ENCODE peak calls at places on chromosomes 11 and 22, in nine cellular contexts. L is A549, B is transverse colon, I is HCT116, U is testis, T is body of pancreas, Z is sigmoid colon, A is heart left ventricle, J is esophagus squamous epithelium. Y is an unnamed sample.

GRCh38 chr11:17564687-17565042 is 17.6 kb downstream of the OTOG start:
- DNase-seq in I (no peak), B (no peak), L (no peak), Z (no peak), T (no peak), U (no peak), A (no peak), J (no peak), Y (no peak)

GRCh38 chr11:122523841-122524531 is 131.5 kb upstream of the UBASH3B start:
- DNase-seq in U (no peak), L (no peak), Z (no peak), I (no peak), A (peak), B (no peak), T (peak), J (no peak), Y (no peak)

GRCh38 chr22:38953577-38954413 is 3.6 kb upstream of the APOBEC3A start:
- DNase-seq in B (peak), T (peak), I (no peak), L (peak), A (no peak), J (no peak), U (no peak), Z (peak), Y (no peak)

GRCh38 chr11:64792482-64792881 is 10.5 kb downstream of the MAP4K2 start:
- DNase-seq in I (no peak), T (no peak), B (no peak), U (no peak), L (no peak), Z (no peak), J (no peak), A (no peak), Y (no peak)

GRCh38 chr11:125168875-125169537 is 4.5 kb downstream of the PKNOX2 start:
- DNase-seq in L (no peak), A (no peak), I (no peak), T (peak), B (no peak), Z (no peak), U (no peak), J (no peak), Y (peak)

GRCh38 chr11:128419012-128419767 is 168.2 kb downstream of the ETS1 start:
- DNase-seq in T (no peak), Z (no peak), I (no peak), J (no peak), L (no peak), U (no peak), B (no peak), A (no peak), Y (no peak)

GRCh38 chr22:17430298-17430900 is 61.1 kb downstream of the CECR2 start:
- DNase-seq in U (peak), J (no peak), I (no peak), L (no peak), Z (peak), T (peak), B (no peak), A (peak), Y (no peak)

GRCh38 chr11:115504279-115505158 is at the start of gene CADM1:
- DNase-seq in A (peak), J (peak), Z (peak), U (peak), I (no peak), B (peak), L (peak), T (peak), Y (peak)

GRCh38 chr11:128757886-128758612 is 64.2 kb downstream of the FLI1 start:
- DNase-seq in U (no peak), A (no peak), Z (no peak), B (peak), J (no peak), I (no peak), T (no peak), L (no peak), Y (no peak)

GRCh38 chr11:111538407-111539114 is 2.0 kb upstream of the LAYN start:
- DNase-seq in Z (no peak), J (no peak), A (no peak), U (no peak), I (no peak), T (no peak), B (no peak), L (no peak), Y (no peak)

GRCh38 chr11:114321621-114322257 is 25.5 kb downstream of the NNMT start:
- DNase-seq in T (no peak), I (no peak), L (no peak), B (no peak), Z (no peak), U (peak), J (no peak), A (peak), Y (peak)

GRCh38 chr11:5966958-5967357 is 1.3 kb downstream of the OR56A5 start:
- DNase-seq in U (no peak), Z (no peak), T (no peak), I (no peak), J (no peak), A (no peak), L (no peak), B (no peak), Y (no peak)

GRCh38 chr22:35736166-35736565 is 18.5 kb downstream of the APOL5 start:
- DNase-seq in I (no peak), J (no peak), T (no peak), A (no peak), L (no peak), B (no peak), U (no peak), Z (no peak), Y (no peak)

GRCh38 chr11:115154355-115154736 is 349.9 kb downstream of the CADM1 start:
- DNase-seq in B (no peak), J (no peak), Z (no peak), U (no peak), I (no peak), L (no peak), T (no peak), A (no peak), Y (no peak)

GRCh38 chr11:15839061-15839460 is 517.3 kb downstream of the SOX6 start:
- DNase-seq in L (no peak), B (no peak), J (no peak), A (no peak), U (no peak), Z (no peak), T (no peak), I (no peak), Y (no peak)

GRCh38 chr11:59659981-59660380 is 8.9 kb downstream of the PATL1 start:
- DNase-seq in T (no peak), Z (no peak), J (no peak), U (no peak), A (no peak), B (no peak), I (no peak), L (no peak), Y (no peak)

DNA sequence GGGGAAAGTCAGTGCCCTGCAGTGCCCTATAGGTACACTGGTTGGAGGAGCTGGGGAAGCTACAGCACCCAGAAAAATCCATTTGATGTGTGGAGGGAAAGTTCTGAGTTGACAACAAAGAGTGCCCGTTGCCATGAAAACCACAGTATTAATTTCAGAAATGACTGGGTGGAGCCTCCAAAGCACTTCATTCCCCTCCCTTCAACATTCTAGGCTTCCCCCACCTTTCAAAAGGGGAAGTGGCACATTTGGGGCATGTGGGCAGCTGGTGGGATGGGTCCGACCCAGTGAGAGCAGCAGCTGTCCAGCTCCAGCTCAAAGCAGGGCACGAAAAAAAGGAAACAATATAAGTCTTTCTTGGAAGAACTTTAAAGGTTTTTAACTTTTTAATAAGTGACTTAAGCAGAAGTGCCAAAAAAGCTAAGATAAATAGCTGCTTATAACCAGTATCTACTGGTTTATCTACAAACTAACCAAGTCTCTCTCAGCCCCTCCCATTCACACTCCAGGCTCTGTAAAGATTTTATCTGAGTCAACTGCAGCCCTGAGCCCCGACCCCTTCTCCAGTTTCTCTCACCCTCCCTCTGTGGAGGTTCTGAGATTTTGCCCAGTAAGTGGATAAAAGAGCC is 9.0 kb upstream of the AHNAK start:
- DNase-seq in U (no peak), L (peak), I (no peak), A (peak), J (no peak), T (peak), B (peak), Z (peak), Y (no peak)
- TF ChIP-seq POLR2A in U (no peak), L (no peak), I (peak), A (no peak), J (no peak), T (no peak), B (no peak), Z (no peak), Y (no peak)

GRCh38 chr11:12743834-12744449 is 69.7 kb downstream of the TEAD1 start:
- DNase-seq in B (no peak), A (no peak), U (no peak), Z (no peak), T (no peak), J (no peak), L (no peak), I (no peak), Y (no peak)
- H3K27ac ChIP-seq in B (no peak), A (peak), U (no peak), Z (peak), T (peak), J (no peak), L (no peak), I (no peak), Y (no peak)

GRCh38 chr11:60935676-60936442 is 11.6 kb downstream of the TMEM132A start:
- DNase-seq in B (no peak), Z (no peak), J (no peak), T (no peak), I (no peak), A (no peak), U (no peak), L (no peak), Y (peak)
- TF ChIP-seq POLR2A in B (no peak), Z (no peak), J (no peak), T (no peak), I (no peak), A (no peak), U (no peak), L (no peak), Y (no peak)

GRCh38 chr22:21000215-21000986 is 1.5 kb downstream of the THAP7 start:
- DNase-seq in Z (no peak), I (no peak), J (no peak), T (no peak), U (no peak), A (no peak), L (no peak), B (no peak), Y (no peak)
- H3K27ac ChIP-seq in Z (peak), I (peak), J (peak), T (peak), U (peak), A (peak), L (peak), B (peak), Y (peak)

GRCh38 chr11:47235163-47235562 is 13.5 kb downstream of the ACP2 start:
- DNase-seq in B (no peak), A (no peak), U (no peak), Z (no peak), L (no peak), J (no peak), I (no peak), T (no peak), Y (no peak)
- TF ChIP-seq POLR2A in B (no peak), A (no peak), U (no peak), Z (no peak), L (no peak), J (no peak), I (no peak), T (no peak), Y (no peak)

Y was measured in ovary.